ENCODE peak calls at places on chromosomes 12 and 14, in eight cellular contexts. Q is CD8-positive, alpha-beta memory T cell; H is stomach; M is tibial artery; L is psoas muscle; R is esophagus muscularis mucosa; X is fibroblast of lung; D is lung. O is an unnamed sample. For H3K36me3, the result is how much of the 10 kb centered on the place peaks cover.

GRCh38 chr14:70804556-70805162 is 4.7 kb downstream of the MAP3K9 start:
- DNase-seq in X (no peak), L (no peak), Q (no peak), D (no peak), H (no peak), R (no peak), M (no peak), O (no peak)

GRCh38 chr12:64187370-64187769 is 34.7 kb downstream of the KICS2 start:
- DNase-seq in H (no peak), D (no peak), X (peak), L (no peak), R (no peak), Q (no peak), M (no peak), O (peak)

GRCh38 chr12:75542942-75543341 is 31.5 kb upstream of the KRR1 start:
- DNase-seq in L (no peak), H (no peak), M (no peak), X (peak), D (no peak), Q (no peak), R (no peak), O (no peak)

GRCh38 chr12:112439769-112440168 is 21.0 kb downstream of the PTPN11 start:
- DNase-seq in X (no peak), Q (no peak), H (no peak), D (no peak), R (no peak), M (no peak), L (no peak), O (no peak)

GRCh38 chr12:50572275-50572674 is 67.5 kb downstream of the DIP2B start:
- DNase-seq in D (no peak), M (no peak), H (no peak), R (no peak), X (peak), L (no peak), Q (no peak), O (peak)

GRCh38 chr12:34186492-34186891 is 164.2 kb downstream of the ALG10 start:
- DNase-seq in L (no peak), X (no peak), H (no peak), R (no peak), M (no peak), Q (no peak), D (no peak), O (no peak)

GRCh38 chr12:110171186-110171538 is 47.0 kb downstream of the IFT81 start:
- DNase-seq in H (no peak), D (no peak), R (no peak), M (no peak), X (no peak), Q (no peak), L (no peak), O (no peak)

GRCh38 chr14:95701846-95702221 is 12.1 kb downstream of the TCL1A start:
- DNase-seq in Q (no peak), R (peak), X (peak), L (no peak), M (no peak), D (no peak), H (no peak), O (no peak)

GRCh38 chr12:10562306-10562933 is 51.0 kb downstream of the MAGOHB start:
- DNase-seq in R (no peak), D (no peak), M (no peak), X (peak), L (no peak), H (no peak), Q (peak), O (peak)

GRCh38 chr12:76883826-76884225 is 5.0 kb upstream of the CSRP2 start:
- DNase-seq in H (no peak), R (no peak), M (no peak), D (no peak), Q (no peak), L (peak), X (peak), O (peak)

GRCh38 chr12:80925237-80925636 is 12.5 kb downstream of the LIN7A start:
- DNase-seq in M (no peak), X (no peak), Q (no peak), R (no peak), L (no peak), D (no peak), H (no peak), O (no peak)

GRCh38 chr12:496736-497135 is 37.0 kb downstream of the B4GALNT3 start:
- DNase-seq in Q (no peak), R (no peak), L (no peak), M (no peak), X (no peak), H (peak), D (no peak), O (no peak)

GRCh38 chr14:70057519-70058136 is 131.1 kb downstream of the SLC8A3 start:
- DNase-seq in H (no peak), X (no peak), D (no peak), Q (no peak), L (no peak), R (no peak), M (no peak), O (no peak)

GRCh38 chr12:18123707-18124106 is 33.7 kb upstream of the RERGL start:
- DNase-seq in Q (no peak), H (no peak), D (no peak), X (no peak), L (no peak), R (no peak), M (no peak), O (no peak)

DNA sequence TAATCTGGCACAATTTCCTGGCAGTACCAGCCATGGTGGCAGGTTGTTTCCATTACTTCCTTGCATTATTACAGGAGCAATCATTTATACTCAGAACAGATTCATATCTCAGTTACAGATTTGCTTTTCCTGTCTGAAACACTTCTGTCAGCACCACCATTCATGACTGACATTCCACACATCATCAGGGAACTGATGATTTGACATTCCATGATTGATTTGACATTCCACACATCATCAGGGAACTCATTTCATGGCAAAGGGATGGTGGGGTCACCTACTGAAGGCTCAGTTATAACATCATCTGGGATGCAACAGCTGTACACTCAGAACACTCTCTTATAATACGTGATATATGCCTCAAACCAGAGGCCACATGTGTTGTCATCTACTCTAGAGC is 30.9 kb upstream of the RERGL start:
- DNase-seq in R (no peak), Q (no peak), H (no peak), X (no peak), D (no peak), M (no peak), L (no peak), O (no peak)
- H3K27ac ChIP-seq in R (no peak), Q (no peak), H (no peak), X (no peak), D (no peak), M (peak), L (no peak), O (no peak)

GRCh38 chr14:97458302-97459137 is 661.3 kb downstream of the VRK1 start:
- DNase-seq in R (no peak), Q (peak), L (peak), D (no peak), M (no peak), X (no peak), H (peak), O (no peak)
- H3K4me3 ChIP-seq in R (peak), Q (peak), L (peak), D (no peak), M (peak), X (no peak), H (peak), O (no peak)

GRCh38 chr14:21227981-21228380 is 41.3 kb downstream of the HNRNPC start:
- DNase-seq in D (no peak), L (no peak), R (no peak), M (no peak), X (no peak), Q (no peak), H (no peak), O (no peak)
- H3K36me3 ChIP-seq in D (under half), L (under half), R (half or more), M (half or more), X (under half), Q (half or more), H (under half), O (half or more)

DNA sequence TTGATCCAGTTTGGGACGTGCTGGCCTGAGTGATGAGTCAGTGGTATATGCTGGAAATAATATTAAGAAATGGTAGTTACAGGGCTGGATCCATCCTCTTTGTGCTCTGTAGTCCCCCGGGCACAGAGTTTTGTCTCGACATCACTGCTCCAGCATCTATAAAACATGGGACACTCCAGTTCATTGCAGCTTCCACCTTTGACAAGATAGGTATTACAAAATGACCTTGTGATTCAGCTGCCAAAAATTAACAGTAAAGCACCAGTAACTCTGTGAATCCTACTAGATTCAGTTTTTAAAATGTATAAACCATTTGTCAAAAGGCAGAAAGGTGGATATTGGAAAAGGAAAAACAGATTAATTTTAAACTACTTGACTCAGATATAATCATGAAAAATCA is 14.6 kb upstream of the GNG2 start:
- DNase-seq in H (no peak), L (no peak), D (no peak), M (no peak), Q (no peak), X (no peak), R (no peak), O (no peak)
- H3K27ac ChIP-seq in H (peak), L (no peak), D (no peak), M (no peak), Q (peak), X (no peak), R (no peak), O (no peak)